ENCODE peak calls at places on chromosome 21, in five cellular contexts. M, E, J, T and B are unnamed samples.

GRCh38 chr21:17045214-17045835 is 467.5 kb upstream of the CXADR start:
- DNase-seq in M (no peak), E (no peak), J (peak), T (no peak), B (peak)

GRCh38 chr21:41564871-41565281 is 56.9 kb upstream of the TMPRSS2 start:
- DNase-seq in M (peak), E (no peak), J (peak), T (no peak), B (no peak)

GRCh38 chr21:43876605-43877004 is 11.6 kb downstream of the AGPAT3 start:
- DNase-seq in M (no peak), E (no peak), J (no peak), T (no peak), B (no peak)

GRCh38 chr21:37088196-37088595 is 15.1 kb downstream of the TTC3 start:
- DNase-seq in M (no peak), E (no peak), J (no peak), T (no peak), B (peak)

GRCh38 chr21:19507682-19508260 is 1104.2 kb upstream of the TMPRSS15 start:
- DNase-seq in M (no peak), E (peak), J (peak), T (no peak), B (no peak)

GRCh38 chr21:37188825-37189224 is 78.3 kb downstream of the VPS26C start:
- DNase-seq in M (no peak), E (no peak), J (no peak), T (no peak), B (no peak)

GRCh38 chr21:42300045-42300583 is 15.1 kb downstream of the TFF3 start:
- DNase-seq in M (no peak), E (no peak), J (no peak), T (no peak), B (no peak)

GRCh38 chr21:41887682-41888081 is 8.5 kb upstream of the PRDM15 start:
- DNase-seq in M (no peak), E (no peak), J (no peak), T (no peak), B (no peak)

GRCh38 chr21:43921979-43922945 is 57.2 kb downstream of the AGPAT3 start:
- DNase-seq in M (no peak), E (peak), J (no peak), T (peak), B (peak)

GRCh38 chr21:40714516-40714915 is 132.4 kb downstream of the DSCAM start:
- DNase-seq in M (no peak), E (no peak), J (no peak), T (no peak), B (no peak)

GRCh38 chr21:10616535-10616934 is 95.2 kb downstream of the TPTE start:
- DNase-seq in M (no peak), E (no peak), J (no peak), T (no peak), B (no peak)

GRCh38 chr21:16309250-16309971 is 579.6 kb downstream of the USP25 start:
- DNase-seq in M (no peak), E (no peak), J (no peak), T (no peak), B (no peak)

GRCh38 chr21:25818156-25818950 is 83.6 kb downstream of the GABPA start:
- DNase-seq in M (no peak), E (no peak), J (no peak), T (no peak), B (no peak)

GRCh38 chr21:42654179-42654912 is 925 bp downstream of the PDE9A start:
- DNase-seq in M (peak), E (no peak), J (peak), T (no peak), B (no peak)

GRCh38 chr21:30152792-30153191 is 13.8 kb downstream of the CLDN17 start:
- DNase-seq in M (no peak), E (no peak), J (no peak), T (no peak), B (no peak)

GRCh38 chr21:42010507-42011493 is 640 bp upstream of the ZBTB21 start:
- DNase-seq in M (peak), E (peak), J (no peak), T (no peak), B (no peak)

GRCh38 chr21:20661745-20662470 is 336.3 kb upstream of the NCAM2 start:
- DNase-seq in M (no peak), E (no peak), J (no peak), T (no peak), B (no peak)
- TF ChIP-seq BHLHE40 in M (no peak), E (no peak), J (no peak), T (no peak), B (no peak)

GRCh38 chr21:35868005-35868868 is 192.1 kb downstream of the SETD4 start:
- DNase-seq in M (no peak), E (no peak), J (no peak), T (no peak), B (no peak)
- TF ChIP-seq CEBPB in M (no peak), E (no peak), J (no peak), T (no peak), B (no peak)

DNA sequence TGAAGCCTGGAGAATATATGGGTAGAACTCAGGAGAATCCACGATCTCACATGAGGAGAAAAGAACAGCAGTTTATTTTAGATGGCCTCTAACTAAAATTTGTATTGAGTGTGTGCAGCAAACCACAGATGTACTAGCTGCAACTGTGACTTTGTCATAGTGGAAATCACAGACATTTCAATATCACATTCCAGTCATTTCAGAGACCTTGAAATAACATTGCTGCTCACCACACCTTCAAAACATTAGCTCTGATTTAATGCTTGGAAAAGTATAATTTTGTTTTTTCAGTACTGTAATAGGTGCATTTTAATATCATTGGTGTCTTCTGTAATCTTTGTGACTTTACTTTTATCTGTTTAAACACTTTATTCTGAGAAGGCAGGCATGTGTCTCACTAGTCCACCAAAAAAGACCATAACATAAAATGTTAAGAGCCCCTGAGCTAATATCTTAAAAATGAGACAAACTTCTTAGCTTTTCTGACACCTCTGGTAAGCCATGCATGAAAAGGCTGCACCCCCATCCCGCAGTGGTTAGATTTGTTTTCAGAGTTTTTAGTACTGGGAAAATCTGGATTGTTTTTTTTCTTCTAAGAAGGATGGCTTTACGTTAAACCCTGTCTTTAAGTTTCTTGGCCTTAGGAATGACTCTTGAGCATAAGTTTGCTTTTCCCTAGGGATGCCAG is 30.1 kb downstream of the KCNJ15 start:
- DNase-seq in M (no peak), E (no peak), J (no peak), T (no peak), B (no peak)
- H3K4me2 ChIP-seq in M (no peak), E (no peak), J (peak), T (no peak), B (no peak)

GRCh38 chr21:34836103-34836932 is 167.5 kb downstream of the CLIC6 start:
- DNase-seq in M (peak), E (no peak), J (peak), T (no peak), B (peak)
- TF ChIP-seq BHLHE40 in M (peak), E (no peak), J (no peak), T (no peak), B (peak)

DNA sequence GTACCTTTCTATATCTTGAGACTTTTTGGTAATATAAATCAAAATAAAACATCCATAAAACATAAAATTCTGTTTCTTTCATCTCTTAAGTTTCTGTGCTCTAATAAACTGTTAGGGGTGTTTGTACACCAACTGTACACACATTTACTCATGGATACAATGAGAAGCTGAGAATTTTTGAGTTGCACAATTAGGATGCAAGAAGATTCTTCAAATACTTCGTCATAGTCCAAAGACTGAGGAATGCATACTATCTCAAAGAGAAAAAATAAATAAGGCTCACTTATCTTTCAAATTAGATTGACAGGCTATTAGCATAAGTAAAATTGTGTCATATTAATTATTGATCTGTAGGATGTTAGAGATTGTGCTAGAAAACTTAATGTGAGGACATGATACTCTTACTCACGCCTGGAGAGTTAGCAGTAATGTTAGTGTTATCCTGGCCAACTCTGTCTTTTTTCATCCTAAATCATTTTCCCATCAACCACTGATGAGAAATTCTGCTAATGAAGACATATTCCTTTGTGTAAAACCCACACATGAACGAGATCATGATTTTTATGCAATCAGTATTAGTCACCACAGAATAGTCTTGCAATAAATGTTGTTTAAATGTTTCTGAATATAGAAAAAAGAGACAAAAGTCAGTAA is 659.1 kb downstream of the LTN1 start:
- DNase-seq in M (peak), E (no peak), J (no peak), T (no peak), B (peak)
- TF ChIP-seq CEBPB in M (peak), E (no peak), J (no peak), T (no peak), B (peak)

GRCh38 chr21:45642122-45642813 is 1.3 kb upstream of the PCBP3 start:
- DNase-seq in M (no peak), E (no peak), J (no peak), T (no peak), B (no peak)

GRCh38 chr21:45640888-45641479 is 2.5 kb upstream of the PCBP3 start:
- DNase-seq in M (no peak), E (no peak), J (peak), T (peak), B (peak)

GRCh38 chr21:45640001-45640887 is 3.3 kb upstream of the PCBP3 start:
- DNase-seq in M (no peak), E (no peak), J (no peak), T (no peak), B (no peak)

GRCh38 chr21:45643021-45643980 is at the start of gene PCBP3:
- DNase-seq in M (no peak), E (peak), J (peak), T (peak), B (peak)

DNA sequence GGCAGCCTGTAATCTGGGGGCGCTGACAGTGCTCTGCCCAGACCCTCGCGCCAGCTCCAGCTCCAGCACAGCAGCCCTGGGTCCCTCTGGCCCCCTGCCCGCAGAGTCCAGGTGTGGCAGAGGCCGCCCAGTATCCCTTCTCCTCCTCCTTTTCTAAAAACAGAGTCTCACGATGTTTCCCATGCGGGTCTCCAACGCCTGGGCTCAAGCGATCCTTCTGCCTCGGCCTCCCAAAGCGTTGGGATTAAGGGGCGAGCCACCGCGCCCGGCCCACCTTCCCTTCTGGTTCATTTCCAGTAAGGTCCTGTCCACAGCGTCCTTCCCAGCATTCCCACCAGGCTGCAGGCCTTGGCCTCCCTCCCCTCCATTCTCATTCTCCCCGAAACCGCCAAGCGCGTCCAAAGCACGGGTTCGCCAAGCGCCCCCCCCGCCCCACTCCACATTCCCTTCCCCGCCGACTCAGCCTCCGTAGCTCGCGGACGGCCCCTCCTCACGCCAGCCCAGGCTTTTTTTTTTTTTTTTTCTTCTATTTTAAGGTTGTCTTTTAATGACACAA is 2.0 kb upstream of the PCBP3 start:
- DNase-seq in M (no peak), E (no peak), J (no peak), T (no peak), B (no peak)
- H3K4me2 ChIP-seq in M (no peak), E (no peak), J (no peak), T (peak), B (no peak)